ENCODE peak calls at places on chromosomes 11 and 22, in ten cellular contexts. B is SJSA1; E is AG09309; R is psoas muscle; Y is stomach; W is fibroblast of mammary gland; K is CD8-positive, alpha-beta T cell; V is right atrium auricular region; P is left ventricle myocardium inferior; O is tibial artery. L is an unnamed sample.

GRCh38 chr22:29314537-29315285 is 786 bp downstream of the RASL10A start:
- DNase-seq in Y (no peak), K (no peak), E (no peak), V (no peak), R (no peak), B (no peak), P (no peak), W (no peak), O (no peak), L (no peak)

GRCh38 chr11:108220721-108221346 is 1.6 kb downstream of the NPAT start:
- DNase-seq in B (no peak), O (no peak), P (no peak), K (no peak), W (peak; percentile 14), R (no peak), E (no peak), Y (no peak), V (no peak), L (no peak)

GRCh38 chr11:30566482-30566881 is 19.7 kb downstream of the MPPED2 start:
- DNase-seq in V (no peak), P (no peak), W (no peak), Y (no peak), O (no peak), E (no peak), K (no peak), R (no peak), B (no peak), L (no peak)

GRCh38 chr11:111942826-111943225 is 5.7 kb downstream of the DIXDC1 start:
- DNase-seq in R (no peak), P (no peak), V (peak; percentile 38), E (peak; percentile 55), O (no peak), W (peak; percentile 88), B (no peak), K (no peak), Y (no peak), L (no peak)

GRCh38 chr11:66454828-66455227 is 11.9 kb upstream of the PELI3 start:
- DNase-seq in Y (no peak), K (no peak), E (no peak), V (no peak), W (no peak), O (no peak), B (no peak), P (no peak), R (no peak), L (no peak)

GRCh38 chr11:71302911-71303310 is 50.5 kb upstream of the SHANK2 start:
- DNase-seq in Y (peak; percentile 14), W (no peak), B (no peak), V (peak; percentile 28), P (no peak), O (no peak), R (no peak), E (no peak), K (no peak), L (peak; percentile 84)

GRCh38 chr22:20988573-20989322 is 6.7 kb downstream of the LZTR1 start:
- DNase-seq in Y (no peak), W (no peak), E (no peak), R (no peak), K (no peak), P (no peak), V (no peak), O (no peak), B (no peak), L (no peak)

GRCh38 chr22:33210129-33210784 is 152.1 kb upstream of the SYN3 start:
- DNase-seq in E (no peak), P (no peak), W (peak; percentile 49), O (no peak), K (no peak), B (peak; percentile 33), R (no peak), V (no peak), Y (no peak), L (no peak)

GRCh38 chr11:122617297-122617696 is 38.2 kb upstream of the UBASH3B start:
- DNase-seq in V (no peak), Y (no peak), K (no peak), P (no peak), R (no peak), E (no peak), B (no peak), O (no peak), W (no peak), L (no peak)

GRCh38 chr11:17798253-17798652 is 63.7 kb downstream of the KCNC1 start:
- DNase-seq in R (peak; percentile 57), V (no peak), W (no peak), E (no peak), B (no peak), O (no peak), Y (no peak), K (no peak), P (peak; percentile 63), L (no peak)

GRCh38 chr11:48096588-48097525 is 116.5 kb downstream of the PTPRJ start:
- DNase-seq in V (peak; percentile 44), B (no peak), K (no peak), O (no peak), Y (no peak), E (no peak), P (no peak), R (no peak), W (no peak), L (peak; percentile 57)

GRCh38 chr11:70226967-70227366 is 23.9 kb downstream of the FADD start:
- DNase-seq in B (no peak), Y (no peak), E (no peak), V (no peak), P (no peak), K (no peak), W (no peak), O (no peak), R (no peak), L (no peak)

GRCh38 chr11:64710418-64711137 is 12.4 kb downstream of the NRXN2 start:
- DNase-seq in R (no peak), Y (no peak), K (no peak), B (no peak), V (no peak), E (no peak), P (no peak), O (no peak), W (peak; percentile 31), L (no peak)

GRCh38 chr22:49567894-49568750 is 259.6 kb downstream of the BRD1 start:
- DNase-seq in V (no peak), B (no peak), R (no peak), K (no peak), O (peak; percentile 13), Y (no peak), W (no peak), E (no peak), P (no peak), L (no peak)

GRCh38 chr11:130776044-130776390 is 140.3 kb downstream of the SNX19 start:
- DNase-seq in R (no peak), B (no peak), V (no peak), W (no peak), E (no peak), O (no peak), P (no peak), Y (no peak), K (no peak), L (no peak)

GRCh38 chr11:33761471-33761870 is 12.8 kb downstream of the FBXO3 start:
- DNase-seq in Y (no peak), O (no peak), P (no peak), K (no peak), B (no peak), V (no peak), W (no peak), R (no peak), E (no peak), L (no peak)

DNA sequence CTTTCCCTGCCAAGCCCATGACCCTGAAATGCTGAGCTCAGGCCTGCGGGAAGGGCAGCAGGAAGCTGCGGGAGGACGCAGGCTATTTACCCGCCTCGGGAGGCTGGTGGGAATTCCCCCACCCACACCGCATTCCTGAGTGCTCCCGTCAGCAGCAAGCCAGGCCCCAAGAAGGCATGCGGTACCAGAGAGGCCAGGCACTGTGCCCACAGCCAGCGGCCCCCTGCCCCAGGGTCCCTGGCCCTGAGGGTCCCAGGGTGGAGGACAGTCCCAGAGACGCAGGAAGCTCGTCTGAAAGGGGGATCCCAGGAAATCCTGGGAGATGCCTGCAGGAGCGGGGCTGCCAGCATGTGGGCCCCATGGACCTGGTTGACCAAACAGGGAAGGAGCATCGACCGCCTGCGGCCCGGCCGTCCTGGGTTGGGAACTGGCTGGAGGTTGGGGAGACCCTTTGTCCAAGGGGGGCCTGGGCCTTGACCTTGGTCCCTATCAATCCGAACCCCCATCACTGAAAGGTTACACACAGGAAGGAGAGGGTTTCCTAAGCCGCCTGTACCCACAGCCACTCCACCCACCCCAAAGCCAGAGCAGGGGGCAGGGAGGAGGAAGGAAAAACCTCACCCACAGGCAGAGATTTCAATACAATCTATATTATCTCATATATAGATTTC is 17.0 kb downstream of the MAFF start:
- DNase-seq in R (peak; percentile 81), O (peak; percentile 77), K (no peak), E (peak; percentile 80), B (peak; percentile 97), W (peak; percentile 89), Y (peak; percentile 92), V (peak; percentile 87), P (peak; percentile 70), L (no peak)
- H3K4me3 ChIP-seq in R (no peak overlapping the region), O (no peak overlapping the region), K (no peak overlapping the region), E (no peak overlapping the region), B (no peak overlapping the region), W (no peak overlapping the region), Y (no peak overlapping the region), V (no peak overlapping the region), P (no peak overlapping the region), L (no peak overlapping the region)

GRCh38 chr11:73430326-73430725 is 54.1 kb downstream of the RELT start:
- DNase-seq in B (no peak), Y (no peak), W (no peak), V (no peak), P (no peak), R (no peak), O (no peak), K (no peak), E (no peak), L (no peak)
- H3K4me3 ChIP-seq in B (no peak overlapping the region), Y (no peak overlapping the region), W (no peak overlapping the region), V (no peak overlapping the region), P (no peak overlapping the region), R (no peak overlapping the region), O (no peak overlapping the region), K (no peak overlapping the region), E (no peak overlapping the region), L (no peak overlapping the region)

GRCh38 chr22:24401824-24402434 is 25.5 kb upstream of the ADORA2A start:
- DNase-seq in R (no peak), O (no peak), K (no peak), E (no peak), P (no peak), V (no peak), B (no peak), W (no peak), Y (no peak), L (no peak)
- H3K4me3 ChIP-seq in R (no peak overlapping the region), O (no peak overlapping the region), K (no peak overlapping the region), E (no peak overlapping the region), P (peak overlapping the region; percentile 47), V (peak overlapping the region; percentile 18), B (no peak overlapping the region), W (no peak overlapping the region), Y (no peak overlapping the region), L (no peak overlapping the region)

DNA sequence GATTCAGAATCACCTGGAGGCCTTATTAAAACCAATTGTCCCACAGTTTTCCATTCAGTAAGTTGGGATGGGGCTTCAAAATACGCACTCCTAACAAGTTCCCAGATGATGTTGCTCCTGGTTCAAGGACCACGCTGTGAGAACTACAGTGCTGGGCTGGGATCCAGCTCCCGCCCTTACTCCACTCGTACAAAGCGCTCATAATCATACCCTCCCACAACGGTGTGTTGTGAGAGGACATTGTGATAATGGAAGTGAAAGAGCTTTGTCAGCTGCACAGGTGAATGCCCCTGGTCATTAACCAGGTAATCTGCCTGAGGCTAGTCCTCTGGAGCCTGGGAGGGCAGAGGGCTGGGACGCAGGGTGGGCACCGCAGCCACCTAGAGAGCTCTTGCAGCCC is 1.3 kb upstream of the CD82 start:
- DNase-seq in B (peak; percentile 23), W (peak; percentile 48), E (no peak), Y (peak; percentile 71), O (no peak), R (no peak), V (no peak), P (no peak), K (no peak), L (no peak)
- H3K4me3 ChIP-seq in B (no peak overlapping the region), W (no peak overlapping the region), E (no peak overlapping the region), Y (peak overlapping the region; percentile 66), O (no peak overlapping the region), R (peak overlapping the region; percentile 58), V (peak overlapping the region; percentile 63), P (peak overlapping the region; percentile 77), K (no peak overlapping the region), L (peak overlapping the region; percentile 58)